ENCODE peak calls at places on chromosomes 13 and 19, in four cellular contexts. Z is astrocyte, A is left ventricle myocardium inferior, O is Peyer's patch. F is an unnamed sample. For H3K4me1, the result is how much of the 10 kb centered on the place peaks cover.

GRCh38 chr19:21158523-21159135 is 16.8 kb downstream of the ZNF431 start:
- DNase-seq in Z (peak), A (no peak), O (no peak), F (no peak)

GRCh38 chr19:18609717-18610051 is 3.0 kb upstream of the TMEM59L start:
- DNase-seq in A (no peak), Z (no peak), O (no peak), F (no peak)

GRCh38 chr13:18235172-18235571 is 946.5 kb downstream of the TUBA3C start:
- DNase-seq in O (no peak), Z (no peak), A (no peak), F (no peak)

GRCh38 chr13:35465345-35465744 is 11.1 kb downstream of the MAB21L1 start:
- DNase-seq in A (no peak), Z (no peak), O (no peak), F (no peak)

GRCh38 chr13:85590231-85590931 is 208.8 kb downstream of the SLITRK6 start:
- DNase-seq in A (no peak), Z (peak), O (no peak), F (no peak)

GRCh38 chr19:47445937-47446402 is 25.7 kb downstream of the SLC8A2 start:
- DNase-seq in Z (no peak), A (no peak), O (peak), F (peak)

GRCh38 chr19:54517483-54517882 is 14.9 kb downstream of the LAIR2 start:
- DNase-seq in Z (peak), O (peak), A (peak), F (peak)

GRCh38 chr19:11404588-11405258 is 14.4 kb downstream of the RGL3 start:
- DNase-seq in Z (no peak), A (no peak), O (no peak), F (no peak)

GRCh38 chr13:101648766-101649489 is 196.5 kb downstream of the ITGBL1 start:
- DNase-seq in O (no peak), A (no peak), Z (no peak), F (no peak)

GRCh38 chr13:74987124-74987690 is 494.8 kb downstream of the TBC1D4 start:
- DNase-seq in O (no peak), Z (no peak), A (no peak), F (no peak)

GRCh38 chr19:35828694-35829301 is 16.2 kb upstream of the PRODH2 start:
- DNase-seq in O (peak), A (peak), Z (peak), F (no peak)

GRCh38 chr13:51729853-51730553 is 74.0 kb downstream of the DHRS12 start:
- DNase-seq in A (no peak), O (no peak), Z (peak), F (no peak)

GRCh38 chr13:33262069-33262487 is 23.5 kb downstream of the STARD13 start:
- DNase-seq in O (peak), A (no peak), Z (peak), F (no peak)

GRCh38 chr13:46385946-46386345 is 1.1 kb downstream of the RUBCNL start:
- DNase-seq in O (no peak), Z (no peak), A (no peak), F (no peak)

GRCh38 chr19:51948979-51949378 is 21.7 kb downstream of the ZNF613 start:
- DNase-seq in Z (peak), O (no peak), A (peak), F (no peak)

GRCh38 chr13:93690139-93690538 is 463.5 kb downstream of the GPC6 start:
- DNase-seq in Z (no peak), A (no peak), O (no peak), F (no peak)

GRCh38 chr19:45667620-45668341 is at the start of gene GIPR:
- DNase-seq in O (peak), A (peak), Z (peak), F (peak)

GRCh38 chr19:53553865-53554791 is 16.2 kb downstream of the ZNF331 start:
- DNase-seq in Z (peak), A (peak), O (peak), F (peak)

GRCh38 chr19:1648926-1649541 is 3.4 kb downstream of the TCF3 start:
- DNase-seq in A (no peak), Z (no peak), O (peak), F (no peak)

GRCh38 chr19:42216653-42217521 is 590 bp downstream of the DEDD2 start:
- DNase-seq in Z (peak), A (peak), O (peak), F (no peak)

GRCh38 chr13:90396266-90396665 is 951.2 kb upstream of the MIR17HG start:
- DNase-seq in Z (no peak), O (no peak), A (no peak), F (no peak)

GRCh38 chr19:35249848-35250711 is 1.3 kb downstream of the LSR start:
- DNase-seq in A (no peak), Z (no peak), O (peak), F (no peak)

GRCh38 chr13:50566646-50567045 is 276.8 kb downstream of the DLEU7 start:
- DNase-seq in Z (no peak), A (no peak), O (no peak), F (no peak)

GRCh38 chr13:113904411-113904810 is 40.5 kb upstream of the GAS6 start:
- DNase-seq in A (peak), Z (no peak), O (peak), F (no peak)
- H3K27ac ChIP-seq in A (no peak), Z (no peak), O (no peak), F (no peak)

DNA sequence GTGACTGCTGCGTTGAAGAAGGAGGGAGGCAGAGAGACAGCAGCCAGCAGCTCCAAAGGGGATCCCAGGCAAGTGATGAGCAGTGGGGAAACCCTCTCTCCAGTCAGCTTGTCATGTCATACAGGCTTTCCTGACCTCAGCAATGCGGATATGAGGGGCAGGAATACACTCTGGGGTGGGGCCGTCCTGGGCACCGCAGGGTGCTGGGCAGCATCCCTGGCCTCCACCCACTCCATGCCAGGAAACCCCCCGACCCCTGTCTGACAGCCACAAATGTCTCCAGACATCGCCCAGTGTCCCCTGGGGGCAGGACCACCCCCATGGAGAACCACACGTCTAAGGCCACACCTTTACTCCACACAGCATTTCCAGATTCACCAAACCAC is 46.7 kb downstream of the RFX2 start:
- DNase-seq in O (no peak), A (no peak), Z (no peak), F (no peak)
- H3K4me3 ChIP-seq in O (no peak), A (no peak), Z (no peak), F (no peak)

DNA sequence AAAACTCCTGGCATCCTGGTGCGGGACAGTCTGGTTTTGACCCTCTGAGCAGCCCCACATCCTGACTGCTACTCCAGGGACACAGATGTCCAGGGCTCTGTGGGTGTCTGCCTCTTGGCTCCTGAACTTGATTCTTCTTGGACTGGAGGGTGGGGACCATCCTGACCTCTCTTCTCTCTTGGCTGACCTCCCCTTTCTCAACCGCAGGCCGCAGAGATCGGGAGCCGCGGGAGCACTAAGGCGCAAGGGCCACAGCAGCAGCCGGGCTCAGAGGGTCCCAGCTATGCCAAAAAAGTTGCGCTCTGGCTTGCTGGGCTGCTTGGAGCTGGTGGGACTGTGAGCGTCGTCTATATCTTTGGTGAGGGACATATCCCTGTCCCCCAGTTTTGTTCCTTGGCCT is 1.0 kb downstream of the TIMM50 start:
- DNase-seq in A (no peak), O (no peak), Z (no peak), F (no peak)
- H3K4me1 ChIP-seq in A (under half), O (under half), Z (under half), F (under half)

GRCh38 chr13:100518394-100519062 is 70.1 kb downstream of the GGACT start:
- DNase-seq in Z (no peak), A (no peak), O (no peak), F (no peak)

GRCh38 chr13:100517706-100518105 is 70.9 kb downstream of the GGACT start:
- DNase-seq in Z (no peak), O (no peak), A (no peak), F (no peak)

GRCh38 chr13:100515410-100515800 is 73.2 kb downstream of the GGACT start:
- DNase-seq in A (no peak), Z (no peak), O (no peak), F (no peak)

GRCh38 chr13:100514788-100515409 is 73.7 kb downstream of the GGACT start:
- DNase-seq in Z (peak), O (peak), A (peak), F (peak)

GRCh38 chr13:100517135-100517534 is 71.5 kb downstream of the GGACT start:
- DNase-seq in O (peak), A (no peak), Z (no peak), F (no peak)
- H3K27ac ChIP-seq in O (no peak), A (no peak), Z (no peak), F (no peak)

GRCh38 chr13:104114111-104114510 is 1047.9 kb upstream of the SLC10A2 start:
- DNase-seq in A (no peak), Z (no peak), O (no peak), F (no peak)
- H3K4me3 ChIP-seq in A (no peak), Z (no peak), O (no peak), F (no peak)

F was measured in CD8-positive, alpha-beta memory T cell.